ENCODE peak calls at places on chromosomes 3 and 15, in seven cellular contexts. A, G, S, F, Z, Q and L are unnamed samples.

GRCh38 chr15:63226966-63227401 is 37.6 kb downstream of the RAB8B start:
- DNase-seq in A (no peak), G (no peak), S (no peak), F (no peak), Z (no peak), Q (no peak), L (no peak)

GRCh38 chr3:123271466-123272159 is 69.9 kb downstream of the SEC22A start:
- DNase-seq in A (no peak), G (no peak), S (no peak), F (no peak), Z (no peak), Q (no peak), L (no peak)

GRCh38 chr3:127209155-127209839 is 16.4 kb downstream of the PRR23E start:
- DNase-seq in A (no peak), G (no peak), S (no peak), F (no peak), Z (peak), Q (no peak), L (no peak)

GRCh38 chr3:27615555-27615954 is 106.6 kb downstream of the EOMES start:
- DNase-seq in A (no peak), G (no peak), S (no peak), F (no peak), Z (no peak), Q (no peak), L (no peak)

GRCh38 chr15:80776420-80777045 is 2.6 kb upstream of the CEMIP start:
- DNase-seq in A (peak), G (no peak), S (no peak), F (peak), Z (peak), Q (peak), L (no peak)

GRCh38 chr3:56061227-56061626 is 407.0 kb downstream of the ERC2 start:
- DNase-seq in A (no peak), G (no peak), S (no peak), F (no peak), Z (no peak), Q (no peak), L (no peak)

GRCh38 chr3:146218880-146219866 is 31.7 kb downstream of the PLSCR4 start:
- DNase-seq in A (peak), G (no peak), S (no peak), F (no peak), Z (peak), Q (peak), L (peak)

GRCh38 chr3:34056951-34057390 is 258.5 kb downstream of the PDCD6IP start:
- DNase-seq in A (no peak), G (no peak), S (no peak), F (no peak), Z (no peak), Q (no peak), L (no peak)

GRCh38 chr15:25068696-25069095 is 113.9 kb downstream of the SNRPN start:
- DNase-seq in A (no peak), G (no peak), S (no peak), F (no peak), Z (no peak), Q (no peak), L (no peak)

GRCh38 chr3:18745472-18745871 is 320.3 kb upstream of the SATB1 start:
- DNase-seq in A (no peak), G (no peak), S (no peak), F (no peak), Z (no peak), Q (no peak), L (no peak)

GRCh38 chr3:193190387-193190786 is 50.6 kb upstream of the PLAAT1 start:
- DNase-seq in A (peak), G (no peak), S (no peak), F (no peak), Z (no peak), Q (peak), L (no peak)

GRCh38 chr3:154766765-154767503 is 313.2 kb upstream of the MME start:
- DNase-seq in A (no peak), G (no peak), S (peak), F (no peak), Z (no peak), Q (no peak), L (no peak)

GRCh38 chr15:81327526-81327925 is 3.6 kb upstream of the STARD5 start:
- DNase-seq in A (no peak), G (no peak), S (no peak), F (no peak), Z (no peak), Q (no peak), L (no peak)

GRCh38 chr3:20250786-20251185 is 64.8 kb upstream of the SGO1 start:
- DNase-seq in A (no peak), G (no peak), S (no peak), F (no peak), Z (no peak), Q (peak), L (no peak)

GRCh38 chr3:50248387-50248786 is 12.4 kb downstream of the GNAI2 start:
- DNase-seq in A (no peak), G (peak), S (peak), F (no peak), Z (no peak), Q (no peak), L (no peak)

GRCh38 chr3:52704611-52705437 is 767 bp downstream of the GLT8D1 start:
- DNase-seq in A (no peak), G (peak), S (no peak), F (no peak), Z (peak), Q (peak), L (no peak)

GRCh38 chr3:193772389-193772788 is 179.4 kb downstream of the OPA1 start:
- DNase-seq in A (no peak), G (no peak), S (no peak), F (no peak), Z (no peak), Q (no peak), L (no peak)

GRCh38 chr3:36697397-36698001 is 66.9 kb downstream of the DCLK3 start:
- DNase-seq in A (no peak), G (no peak), S (no peak), F (no peak), Z (no peak), Q (peak), L (no peak)

GRCh38 chr3:129563850-129564535 is 21.0 kb downstream of the H1-8 start:
- DNase-seq in A (no peak), G (no peak), S (no peak), F (no peak), Z (no peak), Q (no peak), L (no peak)

GRCh38 chr3:33440578-33441321 is 545 bp upstream of the UBP1 start:
- DNase-seq in A (peak), G (peak), S (no peak), F (peak), Z (no peak), Q (peak), L (peak)

GRCh38 chr15:74809242-74809641 is 3.4 kb upstream of the LMAN1L start:
- DNase-seq in A (no peak), G (no peak), S (peak), F (no peak), Z (no peak), Q (no peak), L (no peak)

GRCh38 chr3:55174723-55175122 is 246.9 kb upstream of the LRTM1 start:
- DNase-seq in A (no peak), G (no peak), S (no peak), F (no peak), Z (no peak), Q (no peak), L (no peak)

GRCh38 chr3:66010348-66011097 is 28.2 kb downstream of the MAGI1 start:
- DNase-seq in A (no peak), G (peak), S (no peak), F (no peak), Z (no peak), Q (no peak), L (peak)

GRCh38 chr3:195147649-195148121 is 123.3 kb downstream of the XXYLT1 start:
- DNase-seq in A (no peak), G (no peak), S (no peak), F (no peak), Z (no peak), Q (no peak), L (no peak)

GRCh38 chr3:17213102-17213501 is 328.3 kb downstream of the PLCL2 start:
- DNase-seq in A (no peak), G (peak), S (no peak), F (no peak), Z (no peak), Q (no peak), L (no peak)

GRCh38 chr3:44555753-44556152 is 760 bp downstream of the ZKSCAN7 start:
- DNase-seq in A (no peak), G (no peak), S (no peak), F (no peak), Z (no peak), Q (peak), L (no peak)

GRCh38 chr3:33439421-33440327 is 531 bp downstream of the UBP1 start:
- DNase-seq in A (peak), G (no peak), S (peak), F (peak), Z (peak), Q (peak), L (peak)

GRCh38 chr3:153443961-153444360 is 281.9 kb downstream of the RAP2B start:
- DNase-seq in A (no peak), G (no peak), S (no peak), F (no peak), Z (no peak), Q (peak), L (no peak)

GRCh38 chr15:90911302-90911623 is 8.2 kb downstream of the MAN2A2 start:
- DNase-seq in A (no peak), G (no peak), S (no peak), F (no peak), Z (no peak), Q (no peak), L (no peak)

GRCh38 chr3:51371943-51372557 is 13.0 kb upstream of the MANF start:
- DNase-seq in A (peak), G (peak), S (no peak), F (peak), Z (peak), Q (peak), L (no peak)

GRCh38 chr3:36248374-36248773 is 131.9 kb upstream of the STAC start:
- DNase-seq in A (no peak), G (no peak), S (no peak), F (no peak), Z (no peak), Q (peak), L (no peak)

GRCh38 chr3:62875103-62876002 is at the start of gene CADPS:
- DNase-seq in A (no peak), G (no peak), S (no peak), F (peak), Z (peak), Q (peak), L (no peak)

DNA sequence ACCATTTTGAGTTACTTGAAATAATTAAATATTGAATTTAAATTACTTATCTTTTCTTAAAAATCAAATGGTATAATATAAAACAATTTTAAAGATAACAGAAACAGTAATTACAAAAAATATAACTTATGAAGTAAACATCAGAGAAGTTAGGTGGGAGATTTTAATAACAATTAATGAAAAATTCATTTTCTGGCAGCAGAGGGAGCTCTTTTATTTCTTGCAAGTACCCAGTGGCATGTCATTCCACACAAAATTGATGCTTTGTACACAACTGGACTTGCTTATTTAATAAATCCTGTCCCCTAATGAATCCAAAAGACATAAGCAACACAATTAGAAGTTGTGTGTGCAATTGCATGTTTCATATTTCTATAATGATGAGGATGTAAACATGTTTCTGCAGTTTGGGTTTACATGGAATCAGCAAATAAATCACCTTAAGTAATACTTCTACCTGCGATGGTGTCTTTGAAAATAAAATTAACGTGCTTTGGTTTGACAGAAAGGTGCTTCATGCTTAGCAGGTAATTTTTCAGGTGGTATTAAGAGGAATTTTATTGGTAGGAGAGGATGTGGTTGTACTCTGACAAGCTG is 861.3 kb downstream of the ZPLD1 start:
- DNase-seq in A (no peak), G (no peak), S (no peak), F (no peak), Z (no peak), Q (peak), L (no peak)
- TF ChIP-seq CTCF in A (no peak), G (peak), S (no peak), F (peak), Z (no peak), Q (peak), L (peak)

DNA sequence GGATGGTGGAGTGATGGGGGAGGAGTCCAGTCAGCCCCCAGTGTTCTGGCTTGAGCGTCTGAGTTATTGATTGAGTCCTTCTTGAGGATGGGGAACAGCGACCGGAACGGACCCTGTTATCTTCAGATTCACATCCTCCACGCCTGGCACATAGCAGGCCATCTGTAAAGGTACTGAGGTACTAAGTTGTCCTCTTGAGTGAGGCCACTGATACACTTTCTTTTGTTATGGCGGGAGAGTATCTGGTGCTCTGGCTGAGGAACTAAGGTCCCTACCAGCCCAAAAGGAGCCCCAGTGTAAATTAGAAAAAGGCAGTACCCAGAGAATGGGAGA is 16.7 kb upstream of the HRH1 start:
- DNase-seq in A (no peak), G (no peak), S (no peak), F (no peak), Z (no peak), Q (no peak), L (no peak)
- H3K27ac ChIP-seq in A (no peak), G (peak), S (no peak), F (no peak), Z (no peak), Q (no peak), L (peak)

DNA sequence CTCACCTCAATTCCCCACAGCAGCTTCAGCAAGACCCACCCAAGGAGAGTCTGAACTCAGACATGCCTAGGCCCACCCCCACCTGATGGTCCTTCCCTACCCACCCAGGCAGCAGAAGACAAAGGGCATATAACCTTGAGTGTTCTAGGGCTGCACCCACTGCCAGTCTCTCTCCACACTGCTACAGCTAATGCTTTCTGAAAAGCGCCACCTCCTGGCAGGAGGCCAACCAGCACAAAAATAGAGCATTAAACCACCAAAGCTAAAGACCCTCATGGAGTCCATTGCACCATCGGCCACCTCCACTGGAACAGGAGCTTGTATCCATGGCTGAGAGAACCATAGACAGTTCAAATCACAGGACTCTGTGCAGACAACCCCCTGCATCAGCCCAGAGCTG is 11.3 kb upstream of the RPL39L start:
- DNase-seq in A (no peak), G (no peak), S (no peak), F (no peak), Z (no peak), Q (peak), L (no peak)
- TF ChIP-seq CTCF in A (peak), G (no peak), S (no peak), F (no peak), Z (no peak), Q (peak), L (no peak)

GRCh38 chr15:51265037-51265555 is 73.3 kb downstream of the CYP19A1 start:
- DNase-seq in A (no peak), G (no peak), S (no peak), F (no peak), Z (no peak), Q (no peak), L (no peak)
- H3K27ac ChIP-seq in A (no peak), G (no peak), S (no peak), F (no peak), Z (no peak), Q (no peak), L (no peak)

GRCh38 chr3:25775936-25776335 is 7.3 kb downstream of the NGLY1 start:
- DNase-seq in A (no peak), G (no peak), S (no peak), F (no peak), Z (no peak), Q (no peak), L (no peak)
- TF ChIP-seq CTCF in A (no peak), G (no peak), S (no peak), F (no peak), Z (no peak), Q (no peak), L (no peak)

DNA sequence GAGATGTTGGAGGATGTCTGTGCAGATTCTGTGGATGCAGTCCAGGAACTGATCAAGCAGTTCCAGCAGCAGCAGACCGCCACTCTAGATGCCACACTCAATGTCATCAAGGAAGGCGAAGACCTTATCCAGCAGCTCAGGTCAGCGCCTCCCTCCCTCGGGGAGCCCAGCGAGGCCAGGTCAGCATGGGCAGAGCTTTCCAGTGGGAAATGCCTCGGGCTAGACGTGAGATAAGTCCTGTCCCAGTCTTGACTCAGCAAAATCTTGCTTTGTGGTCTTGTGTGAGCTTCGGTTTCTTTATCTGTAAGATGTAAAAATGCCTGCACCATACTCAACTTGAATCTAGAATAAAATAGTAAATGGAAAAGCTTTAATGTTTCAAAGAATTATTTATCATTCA is 335.1 kb upstream of the UMPS start:
- DNase-seq in A (no peak), G (no peak), S (no peak), F (no peak), Z (no peak), Q (no peak), L (no peak)
- H3K27ac ChIP-seq in A (no peak), G (no peak), S (no peak), F (peak), Z (no peak), Q (no peak), L (no peak)

DNA sequence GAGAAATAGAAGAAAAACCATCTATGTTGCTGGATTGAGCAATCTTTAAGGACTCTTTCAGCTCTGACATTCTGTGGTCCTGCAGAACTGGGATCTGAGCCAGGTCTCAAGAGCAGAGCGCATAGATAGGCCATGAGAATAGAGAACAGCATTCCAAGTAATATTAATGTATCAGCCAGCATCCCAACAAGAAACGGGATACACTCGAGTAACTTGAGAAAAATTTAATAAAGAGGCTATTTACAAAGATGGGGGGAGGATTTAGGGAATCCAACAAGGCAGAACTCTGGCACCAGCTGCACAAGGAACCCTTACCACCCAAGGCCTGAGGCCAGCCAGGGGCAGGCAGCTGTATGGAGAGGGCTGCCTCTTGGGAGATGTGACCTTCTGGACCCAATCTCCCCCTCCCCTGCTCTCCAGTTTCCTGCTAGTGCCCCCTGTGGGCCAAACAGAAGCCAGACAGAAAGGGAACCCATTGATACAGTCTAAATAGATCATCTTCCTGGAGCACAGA is 8.2 kb downstream of the TMOD2 start:
- DNase-seq in A (no peak), G (no peak), S (no peak), F (no peak), Z (peak), Q (peak), L (no peak)
- TF ChIP-seq CTCF in A (peak), G (no peak), S (no peak), F (no peak), Z (no peak), Q (peak), L (no peak)

GRCh38 chr3:189927975-189928895 is 192.5 kb downstream of the P3H2 start:
- DNase-seq in A (no peak), G (peak), S (no peak), F (no peak), Z (no peak), Q (no peak), L (peak)
- H3K27ac ChIP-seq in A (no peak), G (peak), S (no peak), F (no peak), Z (no peak), Q (no peak), L (no peak)

GRCh38 chr3:186646106-186646505 is 5.9 kb downstream of the FETUB start:
- DNase-seq in A (no peak), G (no peak), S (no peak), F (no peak), Z (no peak), Q (no peak), L (no peak)

GRCh38 chr3:186642014-186642413 is 1.8 kb downstream of the FETUB start:
- DNase-seq in A (no peak), G (no peak), S (no peak), F (no peak), Z (no peak), Q (no peak), L (no peak)

GRCh38 chr3:186646841-186647240 is 6.6 kb downstream of the FETUB start:
- DNase-seq in A (no peak), G (no peak), S (no peak), F (no peak), Z (no peak), Q (no peak), L (no peak)

GRCh38 chr3:186643493-186643892 is 3.3 kb downstream of the FETUB start:
- DNase-seq in A (no peak), G (no peak), S (no peak), F (no peak), Z (no peak), Q (peak), L (no peak)

DNA sequence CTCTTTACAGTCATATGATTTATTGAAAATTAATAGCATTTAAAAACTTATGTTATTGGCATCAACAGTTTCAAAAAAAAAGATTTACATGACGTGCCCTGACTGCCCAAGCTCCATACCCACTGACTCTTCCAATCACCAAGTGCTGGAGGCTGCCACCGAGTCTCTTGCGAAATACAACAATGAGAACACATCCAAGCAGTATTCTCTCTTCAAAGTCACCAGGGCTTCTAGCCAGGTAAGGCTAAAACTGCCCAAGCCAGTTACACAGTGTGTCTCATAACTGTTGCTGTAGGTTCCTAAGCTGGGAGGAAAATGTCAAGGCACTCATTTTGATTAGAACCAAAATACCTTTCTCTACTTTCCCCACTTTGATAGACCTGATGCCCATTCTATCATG is 4.5 kb downstream of the FETUB start:
- DNase-seq in A (no peak), G (peak), S (no peak), F (no peak), Z (no peak), Q (no peak), L (peak)
- TF ChIP-seq CTCF in A (no peak), G (no peak), S (no peak), F (no peak), Z (no peak), Q (no peak), L (no peak)